ENCODE peak calls at places on chromosomes 1 and 21, in six cellular contexts. O, R, C, Q, K and Y are unnamed samples.
A peak's percentile ranks its signal among the peaks of the same experiment; 100 is the strongest.

GRCh38 chr1:246121533-246121932 is 385.5 kb downstream of the SMYD3 start:
- DNase-seq in R (no peak), Q (no peak), O (no peak), C (no peak), K (no peak), Y (no peak)

GRCh38 chr1:25569599-25570458 is 26.4 kb downstream of the LDLRAP1 start:
- DNase-seq in R (no peak), Q (no peak), K (no peak), C (no peak), O (no peak), Y (no peak)

GRCh38 chr1:228463559-228464455 is 23.4 kb upstream of the RNF187 start:
- DNase-seq in C (peak; percentile 68), K (peak; percentile 39), R (no peak), Q (no peak), O (peak; percentile 18), Y (peak; percentile 83)

GRCh38 chr1:204950353-204951001 is 79.8 kb downstream of the NFASC start:
- DNase-seq in C (no peak), O (no peak), R (no peak), Q (no peak), K (no peak), Y (no peak)

GRCh38 chr1:153963850-153964331 is 554 bp upstream of the SLC39A1 start:
- DNase-seq in K (peak; percentile 63), O (peak; percentile 56), R (no peak), Q (peak; percentile 86), C (peak; percentile 82), Y (peak; percentile 82)

GRCh38 chr1:101781437-101781836 is 215.3 kb downstream of the OLFM3 start:
- DNase-seq in O (no peak), K (no peak), Q (no peak), R (no peak), C (no peak), Y (no peak)

GRCh38 chr1:6852136-6852890 is 67.1 kb downstream of the CAMTA1 start:
- DNase-seq in K (no peak), Q (no peak), R (no peak), C (no peak), O (no peak), Y (no peak)

GRCh38 chr21:27043377-27043776 is 76.5 kb upstream of the ADAMTS5 start:
- DNase-seq in O (no peak), R (no peak), Q (no peak), K (no peak), C (no peak), Y (no peak)

GRCh38 chr1:182279724-182280506 is 111.7 kb downstream of the GLUL start:
- DNase-seq in O (no peak), C (peak; percentile 73), Q (no peak), K (no peak), R (no peak), Y (no peak)

GRCh38 chr1:11536573-11537379 is 57.8 kb downstream of the DISP3 start:
- DNase-seq in O (no peak), R (no peak), C (no peak), Q (no peak), K (no peak), Y (peak; percentile 58)

GRCh38 chr21:38123626-38124025 is 133.2 kb upstream of the KCNJ15 start:
- DNase-seq in O (no peak), R (no peak), C (no peak), K (no peak), Q (no peak), Y (no peak)

GRCh38 chr1:212621043-212621829 is 12.7 kb downstream of the ATF3 start:
- DNase-seq in R (no peak), C (no peak), Q (no peak), K (no peak), O (no peak), Y (no peak)

GRCh38 chr21:44939532-44940115 is at the start of gene SLX9:
- DNase-seq in K (peak; percentile 83), C (peak; percentile 86), Q (peak; percentile 70), R (no peak), O (peak; percentile 48), Y (peak; percentile 95)

GRCh38 chr1:24142546-24143431 is at the start of gene IL22RA1:
- DNase-seq in Q (no peak), R (no peak), O (peak; percentile 34), K (peak; percentile 84), C (peak; percentile 61), Y (no peak)

GRCh38 chr1:9078035-9078948 is 8.9 kb upstream of the SLC2A5 start:
- DNase-seq in R (no peak), C (no peak), K (no peak), Q (no peak), O (no peak), Y (no peak)

GRCh38 chr1:67792756-67793475 is 40.4 kb downstream of the GNG12 start:
- DNase-seq in O (no peak), R (no peak), Q (no peak), K (no peak), C (no peak), Y (no peak)

GRCh38 chr1:183473286-183473536 is 912 bp downstream of the SMG7 start:
- DNase-seq in Q (no peak), C (no peak), K (no peak), R (no peak), O (no peak), Y (no peak)

GRCh38 chr21:46109251-46110221 is 11.6 kb downstream of the COL6A2 start:
- DNase-seq in K (no peak), R (no peak), C (peak; percentile 61), Q (peak; percentile 38), O (no peak), Y (peak; percentile 48)

GRCh38 chr1:211791979-211792378 is 38.6 kb downstream of the LPGAT1 start:
- DNase-seq in R (no peak), Q (no peak), C (no peak), K (no peak), O (no peak), Y (no peak)

GRCh38 chr1:55848906-55849305 is 633.7 kb upstream of the USP24 start:
- DNase-seq in Q (no peak), C (no peak), R (peak; percentile 21), K (no peak), O (no peak), Y (no peak)

GRCh38 chr1:204443871-204444581 is 32.4 kb upstream of the PPP1R15B start:
- DNase-seq in O (no peak), K (no peak), Q (no peak), R (no peak), C (no peak), Y (peak; percentile 49)

GRCh38 chr1:158002630-158003408 is 9.4 kb downstream of the KIRREL1 start:
- DNase-seq in C (no peak), Q (no peak), K (no peak), R (no peak), O (no peak), Y (no peak)
- TF ChIP-seq POLR2AphosphoS5 in C (no peak), Q (no peak), K (no peak), R (no peak), O (no peak), Y (no peak)

GRCh38 chr1:213999732-214000131 is 12.0 kb downstream of the PROX1 start:
- DNase-seq in C (no peak), R (no peak), K (no peak), Q (no peak), O (no peak), Y (no peak)
- H3K27ac ChIP-seq in C (no peak overlapping the region), R (no peak overlapping the region), K (no peak overlapping the region), Q (no peak overlapping the region), O (no peak overlapping the region), Y (no peak overlapping the region)

DNA sequence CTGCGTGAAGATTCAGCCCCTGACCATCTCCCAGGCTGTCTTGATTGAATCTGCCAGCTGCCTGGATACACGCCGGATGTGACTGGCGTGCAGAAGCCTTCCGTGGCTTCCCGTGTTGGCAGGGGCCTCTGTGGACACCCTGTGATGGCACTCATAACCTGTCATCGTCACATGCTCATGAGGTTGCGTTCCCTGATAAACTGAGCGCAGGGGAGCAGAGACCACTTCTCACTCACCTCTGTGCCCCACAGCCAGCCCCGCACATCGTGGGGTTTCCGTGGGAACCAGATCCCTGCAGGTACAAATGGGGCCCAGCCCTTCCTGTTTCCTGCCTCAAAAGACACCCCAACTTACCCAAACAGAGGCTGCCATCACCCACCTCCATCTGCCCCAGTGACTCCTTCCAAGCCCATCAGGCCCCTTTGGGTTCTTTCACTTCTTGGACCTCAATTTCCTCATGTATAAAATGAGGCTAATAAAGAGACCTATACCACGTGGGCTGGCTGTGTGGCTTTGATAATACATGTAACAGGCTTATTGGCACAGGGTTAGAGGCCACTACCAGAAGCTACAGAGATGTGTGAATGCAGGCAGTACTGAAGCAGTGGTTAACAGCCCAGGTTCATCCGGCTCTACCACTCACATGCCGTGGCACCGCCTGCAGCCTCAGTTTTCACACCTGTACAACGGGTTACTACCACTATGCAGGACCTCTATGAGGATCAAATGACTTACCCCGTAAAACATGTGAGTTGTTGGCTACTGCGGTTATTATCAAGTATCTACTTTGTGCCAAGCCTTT is 23.6 kb downstream of the HTR6 start:
- DNase-seq in O (no peak), K (no peak), R (no peak), C (no peak), Q (no peak), Y (peak; percentile 78)
- TF ChIP-seq POLR2AphosphoS5 in O (no peak), K (no peak), R (no peak), C (no peak), Q (no peak), Y (peak; percentile 33)

GRCh38 chr1:236465959-236466303 is 57.9 kb upstream of the LGALS8 start:
- DNase-seq in C (no peak), Q (no peak), R (no peak), O (no peak), K (no peak), Y (no peak)
- H3K27ac ChIP-seq in C (no peak overlapping the region), Q (no peak overlapping the region), R (no peak overlapping the region), O (no peak overlapping the region), K (no peak overlapping the region), Y (no peak overlapping the region)

DNA sequence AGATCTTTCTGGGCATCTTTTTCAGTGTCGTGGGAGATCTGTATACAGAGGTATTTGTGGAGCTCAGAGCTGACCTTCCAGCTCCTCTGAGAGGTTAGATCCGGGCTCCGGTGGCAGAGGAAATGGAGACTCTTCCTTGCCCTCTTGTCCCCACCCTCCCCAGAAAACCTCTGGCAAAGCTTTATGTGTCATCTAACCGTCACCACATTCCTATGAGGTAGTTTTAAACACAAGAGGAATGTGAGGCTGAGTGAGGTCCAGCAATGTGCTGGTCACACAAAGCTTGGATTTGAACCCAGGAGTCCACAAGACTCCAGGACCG is 1.2 kb downstream of the CD160 start:
- DNase-seq in R (no peak), O (peak; percentile 32), K (no peak), Q (no peak), C (no peak), Y (peak; percentile 39)
- TF ChIP-seq POLR2AphosphoS5 in R (no peak), O (no peak), K (no peak), Q (no peak), C (no peak), Y (no peak)

DNA sequence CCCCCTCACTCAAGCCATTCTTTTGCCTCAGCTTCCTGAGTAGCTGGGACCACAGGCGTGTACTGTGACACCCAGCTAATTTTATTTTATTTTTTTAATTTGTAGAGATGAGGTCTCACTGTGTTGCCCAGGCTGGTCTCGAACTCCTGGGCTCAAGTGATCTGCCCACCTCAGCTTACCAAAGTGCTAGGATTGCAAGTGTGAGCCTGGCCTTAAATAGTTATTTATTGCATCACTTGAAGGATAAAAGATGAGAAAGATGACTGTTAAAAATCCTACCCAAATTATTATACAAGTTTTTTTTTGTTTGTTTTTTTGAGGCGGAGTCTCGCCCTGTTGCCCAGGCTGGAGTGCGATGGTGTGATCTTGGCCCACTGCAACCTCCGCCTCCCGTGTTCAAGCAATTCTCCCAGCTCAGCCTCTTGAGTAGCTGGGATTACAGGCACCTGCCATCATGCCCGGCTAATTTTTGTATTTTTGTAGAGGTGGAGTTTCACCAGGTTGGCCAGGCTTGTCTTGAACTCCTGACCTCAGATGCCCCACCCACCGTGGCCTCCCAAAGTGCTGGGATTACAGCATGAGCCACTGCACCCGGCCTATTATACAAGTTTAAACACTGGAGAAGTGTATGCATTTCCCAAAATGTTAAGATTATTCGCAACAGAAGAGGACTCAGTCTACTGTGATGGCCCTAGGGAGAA is 2.3 kb downstream of the UTP11 start:
- DNase-seq in K (no peak), R (no peak), Q (no peak), C (no peak), O (no peak), Y (no peak)
- H3K27ac ChIP-seq in K (peak overlapping the region; percentile 40), R (no peak overlapping the region), Q (no peak overlapping the region), C (peak overlapping the region; percentile 74), O (no peak overlapping the region), Y (no peak overlapping the region)